ENCODE peak calls at places on chromosomes 6 and 20, in seven cellular contexts. A is endothelial cell; F is astrocyte of the cerebellum; C is neural crest cell; X is stimulated activated CD4-positive, alpha-beta T cell treated with anti-CD3 and anti-CD28 coated beads, TNF-alpha, amount 100 ng/mL, for 4 hours; V is NCI-H345; L is AML-193. U is an unnamed sample.

GRCh38 chr6:5865492-5866031 is 141.2 kb downstream of the NRN1 start:
- DNase-seq in A (no peak), F (no peak), C (no peak), X (no peak), V (no peak), L (peak; percentile 23), U (no peak)

GRCh38 chr20:62795023-62795761 is 1.1 kb upstream of the MRGBP start:
- DNase-seq in A (peak; percentile 64), F (no peak), C (peak; percentile 60), X (peak; percentile 42), V (peak; percentile 89), L (peak; percentile 26), U (peak; percentile 38)

GRCh38 chr6:125586605-125587004 is 162.8 kb upstream of the HEY2 start:
- DNase-seq in A (no peak), F (no peak), C (no peak), X (no peak), V (no peak), L (no peak), U (no peak)

GRCh38 chr6:36245572-36246031 is 24.3 kb upstream of the PNPLA1 start:
- DNase-seq in A (no peak), F (no peak), C (no peak), X (no peak), V (no peak), L (no peak), U (no peak)

GRCh38 chr20:25227317-25227831 is 20.5 kb upstream of the PYGB start:
- DNase-seq in A (no peak), F (no peak), C (no peak), X (no peak), V (no peak), L (no peak), U (no peak)

GRCh38 chr6:161369339-161369738 is 95.5 kb upstream of the AGPAT4 start:
- DNase-seq in A (no peak), F (peak; percentile 58), C (no peak), X (no peak), V (no peak), L (no peak), U (no peak)

GRCh38 chr20:53337419-53338101 is 256.1 kb downstream of the ZNF217 start:
- DNase-seq in A (no peak), F (no peak), C (no peak), X (no peak), V (no peak), L (no peak), U (no peak)

GRCh38 chr6:72203983-72204382 is 317.6 kb downstream of the RIMS1 start:
- DNase-seq in A (no peak), F (no peak), C (no peak), X (no peak), V (no peak), L (no peak), U (no peak)

GRCh38 chr20:4979841-4980410 is 21.4 kb downstream of the SLC23A2 start:
- DNase-seq in A (no peak), F (no peak), C (no peak), X (no peak), V (no peak), L (no peak), U (no peak)

GRCh38 chr20:12925214-12925755 is 83.5 kb upstream of the SPTLC3 start:
- DNase-seq in A (peak; percentile 57), F (peak; percentile 82), C (peak; percentile 56), X (no peak), V (peak; percentile 86), L (peak; percentile 68), U (no peak)

GRCh38 chr20:56391037-56391436 is 978 bp downstream of the AURKA start:
- DNase-seq in A (no peak), F (no peak), C (no peak), X (no peak), V (no peak), L (peak; percentile 19), U (no peak)

GRCh38 chr6:46989384-46989783 is 52.7 kb downstream of the ADGRF1 start:
- DNase-seq in A (no peak), F (no peak), C (no peak), X (no peak), V (no peak), L (no peak), U (no peak)